ENCODE peak calls at places on chromosomes 3 and 15, in ten cellular contexts. X, R, I, A, B, V, M, F, K and P are unnamed samples.

GRCh38 chr3:183226333-183226732 is 26.7 kb upstream of the B3GNT5 start:
- DNase-seq in X (no peak), R (no peak), I (no peak), A (no peak), B (no peak), V (no peak), M (no peak), F (no peak), K (no peak), P (no peak)

GRCh38 chr15:66409565-66410108 is 22.9 kb downstream of the MAP2K1 start:
- DNase-seq in X (no peak), R (no peak), I (no peak), A (no peak), B (no peak), V (no peak), M (no peak), F (no peak), K (no peak), P (no peak)

GRCh38 chr3:11563749-11564148 is 80.0 kb downstream of the VGLL4 start:
- DNase-seq in X (no peak), R (no peak), I (no peak), A (no peak), B (no peak), V (no peak), M (no peak), F (no peak), K (no peak), P (no peak)

GRCh38 chr3:197750863-197751737 is 1.4 kb downstream of the FYTTD1 start:
- DNase-seq in X (peak), R (peak), I (peak), A (no peak), B (peak), V (peak), M (peak), F (peak), K (no peak), P (peak)

GRCh38 chr3:173140986-173141385 is at the start of gene SPATA16:
- DNase-seq in X (no peak), R (no peak), I (no peak), A (no peak), B (no peak), V (no peak), M (no peak), F (no peak), K (no peak), P (no peak)

GRCh38 chr3:46932455-46933225 is 43.9 kb downstream of the CCDC12 start:
- DNase-seq in X (no peak), R (no peak), I (peak), A (no peak), B (no peak), V (no peak), M (peak), F (no peak), K (no peak), P (no peak)

GRCh38 chr3:57444469-57444868 is 99.7 kb downstream of the DNAH12 start:
- DNase-seq in X (peak), R (no peak), I (no peak), A (no peak), B (no peak), V (no peak), M (no peak), F (no peak), K (no peak), P (no peak)

GRCh38 chr15:100902436-100903190 is 16.5 kb upstream of the LRRK1 start:
- DNase-seq in X (peak), R (no peak), I (peak), A (no peak), B (peak), V (peak), M (peak), F (peak), K (peak), P (peak)

GRCh38 chr3:38985581-38985980 is 66.2 kb downstream of the SCN11A start:
- DNase-seq in X (peak), R (no peak), I (no peak), A (no peak), B (peak), V (no peak), M (no peak), F (no peak), K (no peak), P (peak)

GRCh38 chr3:34511891-34512290 is 713.5 kb downstream of the PDCD6IP start:
- DNase-seq in X (no peak), R (no peak), I (no peak), A (no peak), B (no peak), V (no peak), M (no peak), F (no peak), K (no peak), P (no peak)

GRCh38 chr3:100087203-100087602 is 27.1 kb downstream of the FILIP1L start:
- DNase-seq in X (no peak), R (no peak), I (no peak), A (no peak), B (peak), V (no peak), M (no peak), F (no peak), K (no peak), P (peak)

GRCh38 chr3:119700269-119700919 is 2.4 kb upstream of the CFAP91 start:
- DNase-seq in X (peak), R (no peak), I (no peak), A (no peak), B (peak), V (peak), M (no peak), F (peak), K (no peak), P (peak)

GRCh38 chr15:57134877-57135276 is 216.4 kb downstream of the TCF12 start:
- DNase-seq in X (no peak), R (no peak), I (no peak), A (no peak), B (no peak), V (no peak), M (no peak), F (no peak), K (no peak), P (no peak)

GRCh38 chr15:67833504-67834248 is 6.2 kb downstream of the RNU6-1 start:
- DNase-seq in X (no peak), R (peak), I (no peak), A (no peak), B (peak), V (no peak), M (peak), F (peak), K (no peak), P (no peak)

GRCh38 chr3:132787616-132788015 is 65.4 kb upstream of the NPHP3 start:
- DNase-seq in X (no peak), R (no peak), I (no peak), A (no peak), B (peak), V (no peak), M (no peak), F (no peak), K (no peak), P (peak)

DNA sequence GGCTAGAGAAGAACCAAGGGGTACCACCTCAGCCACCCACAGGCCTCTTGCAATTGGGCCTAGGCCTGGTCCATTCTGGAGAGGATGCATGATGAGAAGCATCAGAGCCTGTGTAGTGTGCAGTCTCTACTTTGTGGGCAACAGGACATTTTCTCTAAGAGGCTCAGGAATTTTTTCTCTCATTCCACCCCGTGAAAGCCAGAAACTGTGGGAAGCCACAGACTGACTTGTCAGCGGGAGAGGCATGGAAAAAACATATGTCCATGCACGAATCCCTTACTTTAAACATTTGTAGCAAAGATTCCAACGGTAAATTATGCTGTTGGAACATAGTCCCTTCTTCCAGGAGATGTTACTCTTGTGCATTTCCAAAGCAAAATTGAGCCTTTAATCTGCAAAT is 196.5 kb downstream of the KLHL25 start:
- DNase-seq in X (no peak), R (no peak), I (no peak), A (no peak), B (no peak), V (no peak), M (no peak), F (no peak), K (no peak), P (no peak)
- H3K4me3 ChIP-seq in X (no peak), R (no peak), I (no peak), A (no peak), B (no peak), V (no peak), M (no peak), F (no peak), K (no peak), P (no peak)

GRCh38 chr3:30848093-30848779 is 46.2 kb downstream of the GADL1 start:
- DNase-seq in X (no peak), R (no peak), I (no peak), A (no peak), B (no peak), V (no peak), M (no peak), F (no peak), K (no peak), P (no peak)
- H3K4me3 ChIP-seq in X (no peak), R (no peak), I (no peak), A (no peak), B (no peak), V (no peak), M (no peak), F (no peak), K (no peak), P (no peak)

GRCh38 chr15:52652286-52652685 is 26.9 kb downstream of the ATOSA start:
- DNase-seq in X (no peak), R (no peak), I (no peak), A (no peak), B (no peak), V (no peak), M (no peak), F (no peak), K (no peak), P (no peak)
- H3K4me3 ChIP-seq in X (no peak), R (no peak), I (no peak), A (peak), B (peak), V (no peak), M (no peak), F (no peak), K (peak), P (no peak)

GRCh38 chr3:24722106-24722505 is 227.5 kb upstream of the THRB start:
- DNase-seq in X (no peak), R (no peak), I (no peak), A (no peak), B (no peak), V (no peak), M (no peak), F (no peak), K (no peak), P (no peak)
- H3K4me3 ChIP-seq in X (no peak), R (no peak), I (no peak), A (no peak), B (no peak), V (no peak), M (no peak), F (no peak), K (no peak), P (no peak)

DNA sequence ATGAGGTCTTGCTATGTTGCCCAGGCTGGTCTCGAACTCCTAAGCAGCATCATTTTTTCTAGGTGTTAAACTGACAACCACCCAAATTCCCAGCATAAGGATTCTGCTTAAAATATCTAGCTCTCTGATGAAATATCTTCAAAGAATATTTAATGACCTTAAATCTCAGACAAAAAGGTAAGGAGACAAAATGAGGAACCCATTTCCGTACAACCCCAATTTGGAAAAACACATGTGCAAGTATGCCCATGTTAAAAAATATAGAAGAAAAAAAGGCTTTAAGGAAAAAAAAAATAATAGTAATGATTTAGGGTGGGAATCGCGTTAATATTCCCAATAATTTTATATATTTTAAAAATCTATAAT is 1.4 kb upstream of the SACM1L start:
- DNase-seq in X (no peak), R (no peak), I (no peak), A (no peak), B (no peak), V (no peak), M (no peak), F (no peak), K (no peak), P (no peak)
- H3K4me3 ChIP-seq in X (peak), R (peak), I (peak), A (no peak), B (peak), V (no peak), M (peak), F (peak), K (peak), P (peak)

GRCh38 chr3:194089357-194090177 is 46.4 kb upstream of the HES1 start:
- DNase-seq in X (peak), R (no peak), I (peak), A (peak), B (peak), V (peak), M (peak), F (peak), K (peak), P (peak)
- H3K4me3 ChIP-seq in X (no peak), R (no peak), I (no peak), A (peak), B (peak), V (no peak), M (no peak), F (no peak), K (no peak), P (no peak)

DNA sequence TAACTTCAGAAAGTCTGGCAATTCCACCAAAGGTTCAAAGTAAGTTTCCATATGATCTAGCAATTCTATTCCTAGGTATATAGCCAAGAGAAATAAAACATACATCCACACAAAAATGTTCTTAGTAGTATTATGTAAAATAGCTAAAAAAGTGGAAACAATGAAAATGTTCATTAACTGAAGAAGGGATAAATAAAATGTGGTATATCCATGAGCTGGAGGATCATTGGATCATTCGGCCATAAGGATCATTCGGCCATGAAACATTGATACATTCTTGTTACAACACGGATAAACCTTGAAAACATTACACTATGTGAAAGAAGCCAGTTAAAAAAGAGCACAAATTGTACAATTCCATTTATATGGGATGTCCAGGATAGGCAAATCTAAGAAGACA is 2.4 kb downstream of the KPNA4 start:
- DNase-seq in X (no peak), R (no peak), I (no peak), A (no peak), B (no peak), V (no peak), M (no peak), F (no peak), K (no peak), P (no peak)
- H3K4me3 ChIP-seq in X (no peak), R (no peak), I (peak), A (no peak), B (peak), V (no peak), M (no peak), F (no peak), K (no peak), P (peak)

DNA sequence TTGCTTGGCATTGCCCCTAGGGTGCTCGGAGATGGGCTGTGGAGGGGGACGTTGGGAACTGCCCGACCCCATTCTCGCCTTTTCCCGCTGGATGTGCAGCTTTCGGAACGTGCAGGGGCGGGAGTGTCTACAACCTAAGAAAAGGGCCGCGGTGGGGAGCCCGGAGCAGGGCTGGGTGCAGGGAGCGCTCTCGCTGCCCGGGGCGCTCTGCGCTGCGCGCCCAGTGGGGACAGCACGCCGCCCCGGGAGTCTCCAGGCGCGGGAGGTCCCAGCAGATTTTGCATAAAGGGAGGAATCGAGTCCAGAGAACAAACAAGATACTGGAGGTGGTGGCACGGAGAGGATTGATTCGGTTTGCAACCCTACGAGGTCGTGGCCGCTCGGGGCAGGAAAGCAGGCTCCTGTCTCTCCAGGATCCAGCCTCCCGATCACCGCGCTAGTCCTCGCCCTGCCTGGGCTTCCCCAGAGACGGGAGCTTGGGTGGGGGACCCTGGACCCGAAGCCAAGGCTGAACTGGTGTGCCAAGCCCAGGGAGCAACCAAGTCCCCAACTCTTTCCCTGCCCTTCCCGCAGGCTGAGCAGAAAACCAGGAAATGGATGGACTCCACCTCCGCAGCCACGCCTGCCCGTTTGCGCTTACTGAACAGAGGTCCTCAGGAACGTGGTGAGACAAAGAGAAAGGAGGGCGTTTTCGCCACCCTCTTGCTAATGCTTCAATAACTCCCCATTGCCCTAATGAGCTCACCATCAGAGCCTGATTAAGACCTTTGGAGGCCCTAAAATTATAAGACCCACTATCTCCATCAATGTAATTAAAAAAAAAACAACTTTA is 59.7 kb downstream of the NOX5 start:
- DNase-seq in X (peak), R (no peak), I (peak), A (no peak), B (peak), V (peak), M (peak), F (peak), K (peak), P (peak)
- H3K4me3 ChIP-seq in X (peak), R (no peak), I (peak), A (peak), B (peak), V (peak), M (peak), F (peak), K (peak), P (peak)